ENCODE peak calls at places on chromosomes 16 and 17, in ten cellular contexts. E, H, C, M, J, W, N, G, V and X are unnamed samples.
A peak's percentile ranks its signal among the peaks of the same experiment; 100 is the strongest.

GRCh38 chr16:89981414-89981813 is 32.9 kb downstream of the DEF8 start:
- DNase-seq in C (no peak), E (no peak), H (no peak), N (no peak), G (no peak), J (no peak), W (no peak), M (no peak), V (no peak), X (no peak)

GRCh38 chr16:1564325-1564724 is 30.9 kb downstream of the TMEM204 start:
- DNase-seq in E (no peak), C (no peak), W (no peak), N (no peak), G (no peak), H (no peak), V (no peak), J (no peak), M (no peak), X (no peak)

GRCh38 chr16:17633146-17633966 is 162.6 kb upstream of the XYLT1 start:
- DNase-seq in G (peak; percentile 1), N (no peak), H (no peak), W (no peak), M (no peak), V (no peak), C (no peak), E (no peak), J (no peak), X (no peak)

GRCh38 chr16:28975158-28975603 is 603 bp downstream of the SPNS1 start:
- DNase-seq in N (no peak), G (no peak), V (no peak), H (no peak), C (no peak), W (no peak), E (no peak), J (no peak), M (no peak), X (no peak)

GRCh38 chr16:78291642-78292041 is 192.2 kb downstream of the WWOX start:
- DNase-seq in W (no peak), C (no peak), J (no peak), G (no peak), H (peak; percentile 21), M (no peak), V (no peak), E (no peak), N (no peak), X (no peak)

GRCh38 chr16:85457366-85457765 is 155.8 kb upstream of the GSE1 start:
- DNase-seq in E (no peak), N (no peak), W (no peak), H (no peak), M (no peak), C (no peak), J (no peak), V (no peak), G (peak; percentile 17), X (no peak)

GRCh38 chr17:64572682-64573154 is 65.9 kb downstream of the CEP95 start:
- DNase-seq in G (peak; percentile 80), C (no peak), V (no peak), W (no peak), H (no peak), E (no peak), N (no peak), J (no peak), M (no peak), X (no peak)

GRCh38 chr16:85690469-85691064 is 1.8 kb upstream of the GINS2 start:
- DNase-seq in C (no peak), H (no peak), J (no peak), E (no peak), W (no peak), M (no peak), N (no peak), V (no peak), G (no peak), X (no peak)

GRCh38 chr17:1847191-1847590 is 17.4 kb downstream of the RPA1 start:
- DNase-seq in E (no peak), C (no peak), J (no peak), H (no peak), W (peak; percentile 44), M (no peak), V (no peak), N (no peak), G (no peak), X (no peak)

GRCh38 chr16:30710971-30711370 is 12.0 kb downstream of the SRCAP start:
- DNase-seq in H (no peak), G (peak; percentile 19), J (no peak), M (no peak), C (no peak), V (no peak), W (no peak), N (no peak), E (no peak), X (no peak)

GRCh38 chr17:72387487-72387886 is 266.7 kb downstream of the SOX9 start:
- DNase-seq in N (no peak), W (no peak), J (no peak), E (no peak), M (no peak), G (peak; percentile 83), V (peak; percentile 82), H (no peak), C (no peak), X (no peak)

GRCh38 chr16:4409081-4409932 is 7.1 kb downstream of the CORO7 start:
- DNase-seq in J (no peak), E (no peak), N (no peak), G (no peak), C (no peak), H (no peak), V (no peak), M (no peak), W (no peak), X (no peak)

GRCh38 chr16:82008957-82009592 is 2.2 kb downstream of the SDR42E1 start:
- DNase-seq in W (no peak), E (no peak), C (no peak), V (no peak), H (no peak), G (no peak), M (no peak), N (no peak), J (no peak), X (no peak)

GRCh38 chr17:45428050-45428953 is 4.4 kb downstream of the ARHGAP27 start:
- DNase-seq in V (no peak), N (peak; percentile 22), C (peak; percentile 75), G (peak; percentile 27), W (peak; percentile 91), E (peak; percentile 77), M (no peak), H (peak; percentile 78), J (peak; percentile 79), X (peak; percentile 92)

GRCh38 chr17:77400445-77400870 is 259.7 kb downstream of the SEC14L1 start:
- DNase-seq in M (no peak), J (peak; percentile 81), H (no peak), C (peak; percentile 64), N (no peak), G (no peak), W (peak; percentile 32), V (no peak), E (peak; percentile 69), X (peak; percentile 91)

GRCh38 chr17:53571342-53571741 is 251.4 kb upstream of the KIF2B start:
- DNase-seq in M (no peak), C (no peak), V (no peak), N (no peak), J (no peak), H (no peak), W (no peak), G (no peak), E (no peak), X (no peak)

GRCh38 chr17:4241535-4241934 is 22.2 kb downstream of the ANKFY1 start:
- DNase-seq in W (no peak), E (no peak), G (no peak), M (no peak), C (no peak), V (no peak), H (no peak), N (no peak), J (no peak), X (no peak)

GRCh38 chr17:20852541-20853370 is 190.1 kb downstream of the USP22 start:
- DNase-seq in J (no peak), W (peak; percentile 87), E (no peak), H (peak; percentile 43), M (no peak), V (no peak), N (no peak), G (no peak), C (no peak), X (peak; percentile 37)

GRCh38 chr16:16042076-16042475 is 92.7 kb downstream of the ABCC1 start:
- DNase-seq in V (peak; percentile 80), W (no peak), E (no peak), C (no peak), M (no peak), H (peak; percentile 86), J (no peak), N (no peak), G (peak; percentile 74), X (no peak)

GRCh38 chr16:66471696-66472393 is 44.8 kb downstream of the BEAN1 start:
- DNase-seq in N (no peak), C (no peak), V (no peak), H (no peak), J (no peak), W (no peak), M (peak; percentile 53), E (no peak), G (no peak), X (peak; percentile 12)

GRCh38 chr16:24988593-24989338 is 26.4 kb downstream of the ARHGAP17 start:
- DNase-seq in J (peak; percentile 5), H (peak; percentile 83), N (no peak), C (no peak), G (peak; percentile 58), V (no peak), M (peak; percentile 38), W (peak; percentile 36), E (no peak), X (no peak)

GRCh38 chr16:4481965-4482364 is 5.8 kb downstream of the HMOX2 start:
- DNase-seq in E (no peak), N (no peak), M (no peak), W (no peak), J (no peak), V (no peak), G (no peak), H (no peak), C (no peak), X (no peak)

GRCh38 chr16:63372283-63372682 is 1336.0 kb upstream of the CDH8 start:
- DNase-seq in G (no peak), W (no peak), H (no peak), E (no peak), J (no peak), M (no peak), C (no peak), N (no peak), V (no peak), X (no peak)

GRCh38 chr17:18235743-18236256 is 10.4 kb downstream of the LLGL1 start:
- DNase-seq in J (no peak), C (no peak), V (no peak), W (no peak), N (peak; percentile 38), E (no peak), H (peak; percentile 45), M (no peak), G (peak; percentile 91), X (peak; percentile 66)

GRCh38 chr17:80063815-80064585 is 27.6 kb downstream of the CCDC40 start:
- DNase-seq in E (no peak), C (no peak), H (peak; percentile 20), G (peak; percentile 50), J (no peak), W (no peak), M (no peak), N (no peak), V (peak; percentile 31), X (no peak)

GRCh38 chr16:56609463-56609921 is 1.1 kb downstream of the MT2A start:
- DNase-seq in W (peak; percentile 53), M (no peak), G (peak; percentile 86), C (no peak), N (peak; percentile 57), V (no peak), E (peak; percentile 60), H (peak; percentile 70), J (peak; percentile 52), X (peak; percentile 66)

GRCh38 chr17:66466933-66467367 is 164.5 kb downstream of the PRKCA start:
- DNase-seq in H (no peak), G (peak; percentile 98), W (no peak), V (peak; percentile 94), M (no peak), E (no peak), N (peak; percentile 86), J (peak; percentile 18), C (no peak), X (peak; percentile 55)

GRCh38 chr16:11354733-11355574 is 9.7 kb downstream of the RMI2 start:
- DNase-seq in H (peak; percentile 47), N (no peak), C (no peak), G (no peak), W (no peak), M (no peak), V (no peak), E (peak; percentile 51), J (peak; percentile 61), X (peak; percentile 79)